ENCODE peak calls at places on chromosomes 12 and 14, in seven cellular contexts. One of them, this sample, is unnamed.

GRCh38 chr12:100986595-100987547 is 192.3 kb downstream of the ANO4 start:
- DNase-seq in K562: no peak
- DNase-seq in HCT116: no peak
- DNase-seq in SK-N-MC: no peak
- DNase-seq in HepG2: no peak
- DNase-seq in H1: no peak
- DNase-seq in GM12878: no peak
- DNase-seq in this sample: peak

GRCh38 chr14:105894125-105894977 is 368.0 kb downstream of the TMEM121 start:
- DNase-seq in K562: peak
- DNase-seq in HCT116: no peak
- DNase-seq in SK-N-MC: no peak
- DNase-seq in HepG2: no peak
- DNase-seq in H1: no peak
- DNase-seq in GM12878: no peak
- DNase-seq in this sample: no peak

GRCh38 chr14:64610049-64610746 is 60.4 kb downstream of the PPP1R36 start:
- DNase-seq in K562: no peak
- DNase-seq in HCT116: no peak
- DNase-seq in SK-N-MC: no peak
- DNase-seq in HepG2: no peak
- DNase-seq in H1: no peak
- DNase-seq in GM12878: no peak
- DNase-seq in this sample: no peak

GRCh38 chr12:77772606-77773298 is 57.9 kb upstream of the NAV3 start:
- DNase-seq in K562: no peak
- DNase-seq in HCT116: no peak
- DNase-seq in SK-N-MC: no peak
- DNase-seq in HepG2: no peak
- DNase-seq in H1: no peak
- DNase-seq in GM12878: no peak
- DNase-seq in this sample: no peak

GRCh38 chr12:2083008-2083407 is 30.2 kb downstream of the CACNA1C start:
- DNase-seq in K562: no peak
- DNase-seq in HCT116: no peak
- DNase-seq in SK-N-MC: no peak
- DNase-seq in HepG2: no peak
- DNase-seq in H1: no peak
- DNase-seq in GM12878: no peak
- DNase-seq in this sample: no peak

GRCh38 chr12:65879878-65880277 is 55.6 kb downstream of the HMGA2 start:
- DNase-seq in K562: no peak
- DNase-seq in HCT116: no peak
- DNase-seq in SK-N-MC: no peak
- DNase-seq in HepG2: no peak
- DNase-seq in H1: no peak
- DNase-seq in GM12878: no peak
- DNase-seq in this sample: peak

GRCh38 chr14:52068741-52069616 is at the start of gene NID2:
- DNase-seq in K562: peak
- DNase-seq in HCT116: no peak
- DNase-seq in SK-N-MC: peak
- DNase-seq in HepG2: peak
- DNase-seq in H1: peak
- DNase-seq in GM12878: no peak
- DNase-seq in this sample: peak

GRCh38 chr12:67651380-67651695 is 2.8 kb downstream of the DYRK2 start:
- DNase-seq in K562: no peak
- DNase-seq in HCT116: no peak
- DNase-seq in SK-N-MC: no peak
- DNase-seq in HepG2: peak
- DNase-seq in H1: no peak
- DNase-seq in GM12878: no peak
- DNase-seq in this sample: peak

GRCh38 chr14:51020024-51020710 is 74.7 kb downstream of the TRIM9 start:
- DNase-seq in K562: no peak
- DNase-seq in HCT116: no peak
- DNase-seq in SK-N-MC: no peak
- DNase-seq in HepG2: no peak
- DNase-seq in H1: no peak
- DNase-seq in GM12878: no peak
- DNase-seq in this sample: no peak

GRCh38 chr14:48563465-48563864 is 888.1 kb upstream of the MDGA2 start:
- DNase-seq in K562: no peak
- DNase-seq in HCT116: peak
- DNase-seq in SK-N-MC: no peak
- DNase-seq in HepG2: no peak
- DNase-seq in H1: no peak
- DNase-seq in GM12878: no peak
- DNase-seq in this sample: no peak

GRCh38 chr14:51576112-51576420 is 75.6 kb upstream of the FRMD6 start:
- DNase-seq in K562: no peak
- DNase-seq in HCT116: no peak
- DNase-seq in SK-N-MC: no peak
- DNase-seq in HepG2: peak
- DNase-seq in H1: peak
- DNase-seq in GM12878: no peak
- DNase-seq in this sample: no peak

GRCh38 chr12:96302706-96303310 is 97.4 kb downstream of the CDK17 start:
- DNase-seq in K562: no peak
- DNase-seq in HCT116: no peak
- DNase-seq in SK-N-MC: no peak
- DNase-seq in HepG2: no peak
- DNase-seq in H1: no peak
- DNase-seq in GM12878: no peak
- DNase-seq in this sample: no peak

GRCh38 chr14:22870811-22871199 is 735 bp upstream of the LRP10 start:
- DNase-seq in K562: no peak
- DNase-seq in HCT116: no peak
- DNase-seq in SK-N-MC: no peak
- DNase-seq in HepG2: no peak
- DNase-seq in H1: no peak
- DNase-seq in GM12878: no peak
- DNase-seq in this sample: no peak

GRCh38 chr12:131432532-131433260 is 278.2 kb upstream of the SFSWAP start:
- DNase-seq in K562: no peak
- DNase-seq in HCT116: no peak
- DNase-seq in SK-N-MC: no peak
- DNase-seq in HepG2: no peak
- DNase-seq in H1: no peak
- DNase-seq in GM12878: peak
- DNase-seq in this sample: no peak

GRCh38 chr12:83016226-83016835 is 329.6 kb downstream of the TMTC2 start:
- DNase-seq in K562: peak
- DNase-seq in HCT116: peak
- DNase-seq in SK-N-MC: no peak
- DNase-seq in HepG2: peak
- DNase-seq in H1: no peak
- DNase-seq in GM12878: no peak
- DNase-seq in this sample: peak

GRCh38 chr12:76085159-76085868 is 829 bp upstream of the NAP1L1 start:
- DNase-seq in K562: no peak
- DNase-seq in HCT116: no peak
- DNase-seq in SK-N-MC: no peak
- DNase-seq in HepG2: no peak
- DNase-seq in H1: no peak
- DNase-seq in GM12878: no peak
- DNase-seq in this sample: peak

GRCh38 chr14:74243051-74243450 is 3.8 kb downstream of the VSX2 start:
- DNase-seq in K562: no peak
- DNase-seq in HCT116: no peak
- DNase-seq in SK-N-MC: no peak
- DNase-seq in HepG2: no peak
- DNase-seq in H1: no peak
- DNase-seq in GM12878: no peak
- DNase-seq in this sample: no peak

GRCh38 chr14:74242055-74243042 is 3.1 kb downstream of the VSX2 start:
- DNase-seq in K562: no peak
- DNase-seq in HCT116: no peak
- DNase-seq in SK-N-MC: no peak
- DNase-seq in HepG2: no peak
- DNase-seq in H1: no peak
- DNase-seq in GM12878: no peak
- DNase-seq in this sample: no peak

GRCh38 chr14:74239848-74240793 is 872 bp downstream of the VSX2 start:
- DNase-seq in K562: no peak
- DNase-seq in HCT116: no peak
- DNase-seq in SK-N-MC: no peak
- DNase-seq in HepG2: no peak
- DNase-seq in H1: no peak
- DNase-seq in GM12878: no peak
- DNase-seq in this sample: peak

GRCh38 chr14:74240794-74241610 is 1.8 kb downstream of the VSX2 start:
- DNase-seq in K562: no peak
- DNase-seq in HCT116: no peak
- DNase-seq in SK-N-MC: no peak
- DNase-seq in HepG2: no peak
- DNase-seq in H1: no peak
- DNase-seq in GM12878: no peak
- DNase-seq in this sample: peak

DNA sequence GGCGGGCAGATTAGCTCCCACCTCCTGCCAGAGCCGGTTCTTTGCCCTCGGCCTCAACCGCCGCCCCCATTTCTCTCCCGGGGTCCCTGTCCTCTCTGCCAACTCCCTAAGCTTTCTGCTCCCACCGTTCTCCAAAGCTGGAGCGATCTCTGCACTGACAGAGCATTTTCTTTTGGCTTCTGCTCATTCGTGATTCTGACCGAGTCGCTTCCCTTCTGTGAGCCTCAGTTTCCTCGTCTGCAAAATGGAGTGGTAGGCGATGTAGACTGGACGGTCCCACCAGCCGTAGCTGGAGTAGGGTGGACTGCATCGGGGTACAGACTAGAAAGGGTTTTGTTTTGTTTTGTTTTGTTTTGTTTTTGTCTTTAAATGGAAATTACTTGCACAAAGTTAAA is 2.4 kb downstream of the VSX2 start:
- DNase-seq in K562: no peak
- DNase-seq in HCT116: no peak
- DNase-seq in SK-N-MC: no peak
- DNase-seq in HepG2: no peak
- DNase-seq in H1: no peak
- DNase-seq in GM12878: no peak
- DNase-seq in this sample: no peak
- TF ChIP-seq EZH2 in K562: no peak
- TF ChIP-seq EZH2 in HCT116: no peak
- TF ChIP-seq EZH2 in SK-N-MC: peak
- TF ChIP-seq EZH2 in HepG2: no peak
- TF ChIP-seq EZH2 in H1: peak
- TF ChIP-seq EZH2 in GM12878: peak
- TF ChIP-seq EZH2 in this sample: peak

GRCh38 chr14:98347686-98348085 is 924.3 kb downstream of the BCL11B start:
- DNase-seq in K562: no peak
- DNase-seq in HCT116: no peak
- DNase-seq in SK-N-MC: no peak
- DNase-seq in HepG2: no peak
- DNase-seq in H1: no peak
- DNase-seq in GM12878: no peak
- DNase-seq in this sample: no peak

GRCh38 chr14:98345186-98345585 is 926.8 kb downstream of the BCL11B start:
- DNase-seq in K562: no peak
- DNase-seq in HCT116: no peak
- DNase-seq in SK-N-MC: no peak
- DNase-seq in HepG2: no peak
- DNase-seq in H1: no peak
- DNase-seq in GM12878: no peak
- DNase-seq in this sample: no peak

GRCh38 chr14:98348505-98348904 is 923.5 kb downstream of the BCL11B start:
- DNase-seq in K562: no peak
- DNase-seq in HCT116: no peak
- DNase-seq in SK-N-MC: no peak
- DNase-seq in HepG2: no peak
- DNase-seq in H1: no peak
- DNase-seq in GM12878: no peak
- DNase-seq in this sample: no peak

DNA sequence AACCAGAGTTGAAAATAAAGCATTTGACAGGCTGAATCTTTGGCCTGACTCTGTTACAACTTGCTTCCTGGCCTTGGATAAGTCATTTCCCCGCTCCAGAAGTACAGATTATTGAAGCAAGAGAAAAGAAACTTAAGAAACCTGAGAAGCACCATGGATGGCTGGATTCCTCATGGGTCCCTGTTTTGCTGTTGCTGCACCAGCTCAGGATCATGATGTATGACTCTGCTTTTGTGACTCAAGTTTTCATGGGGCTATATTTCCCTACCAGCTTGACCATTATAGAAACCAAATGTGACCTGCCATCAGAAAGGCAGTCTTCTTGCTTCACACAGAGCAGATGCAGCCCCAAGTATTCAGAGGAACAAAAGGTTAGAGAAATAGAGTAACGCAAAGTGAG is 921.8 kb downstream of the BCL11B start:
- DNase-seq in K562: no peak
- DNase-seq in HCT116: no peak
- DNase-seq in SK-N-MC: no peak
- DNase-seq in HepG2: no peak
- DNase-seq in H1: no peak
- DNase-seq in GM12878: no peak
- DNase-seq in this sample: no peak
- TF ChIP-seq POLR2AphosphoS5 in K562: no peak
- TF ChIP-seq POLR2AphosphoS5 in HCT116: no peak
- TF ChIP-seq POLR2AphosphoS5 in SK-N-MC: no peak
- TF ChIP-seq POLR2AphosphoS5 in HepG2: no peak
- TF ChIP-seq POLR2AphosphoS5 in H1: no peak
- TF ChIP-seq POLR2AphosphoS5 in GM12878: no peak
- TF ChIP-seq POLR2AphosphoS5 in this sample: no peak

DNA sequence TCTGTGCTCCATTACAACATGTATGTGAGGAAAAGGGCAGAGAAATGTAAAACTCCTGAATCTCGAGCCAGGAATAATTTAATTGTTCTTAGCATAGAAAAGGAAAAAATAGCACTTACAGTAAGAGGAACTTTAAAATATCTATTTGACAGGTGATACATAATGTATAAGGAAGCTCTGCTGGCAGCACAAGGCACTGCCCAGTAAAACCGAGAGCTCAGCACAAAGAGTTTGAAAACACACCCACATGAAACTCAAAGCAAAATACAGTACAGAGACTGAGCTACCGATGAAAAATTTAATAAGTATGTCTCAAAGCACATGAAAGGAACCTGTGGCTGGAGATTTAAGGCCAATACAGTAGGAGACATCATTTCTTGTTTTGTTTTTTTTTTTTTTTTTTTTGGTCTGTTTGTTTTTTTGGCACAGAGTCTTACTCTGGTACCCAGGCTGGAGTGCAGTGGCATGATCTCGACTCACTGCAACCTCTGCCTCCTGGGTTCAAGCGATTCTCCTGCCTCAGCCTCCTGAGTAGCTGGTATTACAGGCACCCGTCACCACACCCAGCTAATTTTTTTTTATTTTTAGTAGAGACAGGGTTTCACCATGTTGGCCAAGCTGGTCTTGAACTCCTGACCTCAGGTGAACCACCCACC is 19.2 kb downstream of the CLIP1 start:
- DNase-seq in K562: no peak
- DNase-seq in HCT116: no peak
- DNase-seq in SK-N-MC: no peak
- DNase-seq in HepG2: no peak
- DNase-seq in H1: no peak
- DNase-seq in GM12878: no peak
- DNase-seq in this sample: no peak
- H3K9ac ChIP-seq in K562: no peak
- H3K9ac ChIP-seq in HCT116: no peak
- H3K9ac ChIP-seq in SK-N-MC: no peak
- H3K9ac ChIP-seq in HepG2: no peak
- H3K9ac ChIP-seq in H1: no peak
- H3K9ac ChIP-seq in GM12878: no peak
- H3K9ac ChIP-seq in this sample: no peak

GRCh38 chr14:90758028-90758889 is 58.0 kb downstream of the TTC7B start:
- DNase-seq in K562: peak
- DNase-seq in HCT116: peak
- DNase-seq in SK-N-MC: peak
- DNase-seq in HepG2: peak
- DNase-seq in H1: peak
- DNase-seq in GM12878: peak
- DNase-seq in this sample: peak
- TF ChIP-seq EZH2 in K562: no peak
- TF ChIP-seq EZH2 in HCT116: no peak
- TF ChIP-seq EZH2 in SK-N-MC: no peak
- TF ChIP-seq EZH2 in HepG2: no peak
- TF ChIP-seq EZH2 in H1: no peak
- TF ChIP-seq EZH2 in GM12878: no peak
- TF ChIP-seq EZH2 in this sample: no peak